ENCODE peak calls at places on chromosomes 7 and 10, in six cellular contexts. X is IMR-90, L is tibial artery, I is left ventricle myocardium inferior, Z is PC-9, E is adrenal gland. F is an unnamed sample. For H3K4me1, the result is how much of the 10 kb centered on the place peaks cover.

GRCh38 chr7:132177708-132178392 is 398.4 kb downstream of the PLXNA4 start:
- DNase-seq in E (no peak), L (no peak), Z (no peak), X (no peak), I (no peak), F (no peak)

GRCh38 chr7:117048114-117048853 is 95.0 kb downstream of the ST7 start:
- DNase-seq in E (no peak), X (no peak), L (no peak), I (no peak), Z (no peak), F (no peak)

GRCh38 chr7:132249591-132249971 is 326.7 kb downstream of the PLXNA4 start:
- DNase-seq in E (no peak), X (no peak), Z (no peak), I (no peak), L (no peak), F (peak)

GRCh38 chr10:65017523-65017922 is 1496.3 kb downstream of the REEP3 start:
- DNase-seq in E (no peak), L (no peak), I (no peak), Z (no peak), X (no peak), F (no peak)

GRCh38 chr7:5702876-5703571 is 78.4 kb downstream of the RNF216 start:
- DNase-seq in Z (peak), L (no peak), X (peak), I (peak), E (peak), F (peak)

GRCh38 chr10:48414160-48414559 is 107.7 kb downstream of the MAPK8 start:
- DNase-seq in Z (no peak), E (no peak), X (no peak), L (no peak), I (no peak), F (no peak)

GRCh38 chr10:59434463-59435326 is 72.3 kb upstream of the FAM13C start:
- DNase-seq in L (no peak), X (peak), I (no peak), Z (no peak), E (no peak), F (no peak)

GRCh38 chr7:32043688-32044087 is 26.5 kb downstream of the PDE1C start:
- DNase-seq in E (no peak), Z (no peak), I (no peak), X (peak), L (no peak), F (no peak)

GRCh38 chr7:30874656-30875317 is 36.9 kb upstream of the AQP1 start:
- DNase-seq in X (no peak), I (no peak), E (no peak), Z (no peak), L (no peak), F (peak)

GRCh38 chr7:108001759-108002725 is 919 bp downstream of the LAMB1 start:
- DNase-seq in X (peak), Z (no peak), E (no peak), I (peak), L (no peak), F (peak)

GRCh38 chr10:87861566-87861952 is 1.8 kb downstream of the KLLN start:
- DNase-seq in I (peak), L (peak), E (peak), Z (peak), X (peak), F (peak)

GRCh38 chr7:149789101-149789500 is 15.7 kb upstream of the ZNF467 start:
- DNase-seq in L (no peak), X (no peak), E (no peak), I (no peak), Z (no peak), F (no peak)

GRCh38 chr7:148983220-148984146 is 44.8 kb downstream of the PDIA4 start:
- DNase-seq in Z (peak), I (no peak), L (no peak), E (peak), X (peak), F (peak)

GRCh38 chr10:88670497-88670896 is 6.3 kb downstream of the LIPF start:
- DNase-seq in E (no peak), X (no peak), I (no peak), Z (no peak), L (no peak), F (no peak)

GRCh38 chr7:47283497-47284131 is 298.3 kb downstream of the TNS3 start:
- DNase-seq in I (no peak), X (no peak), L (no peak), E (no peak), Z (peak), F (no peak)

GRCh38 chr10:30967654-30968421 is 63.8 kb downstream of the ZNF438 start:
- DNase-seq in I (no peak), E (no peak), X (no peak), L (no peak), Z (no peak), F (no peak)

GRCh38 chr7:12607134-12607533 is 36.6 kb downstream of the SCIN start:
- DNase-seq in L (no peak), X (no peak), E (no peak), I (no peak), Z (no peak), F (no peak)

GRCh38 chr10:117004627-117005453 is at the start of gene SHTN1:
- DNase-seq in E (peak), X (peak), L (peak), I (peak), Z (peak), F (peak)

GRCh38 chr7:47142169-47142866 is 439.6 kb downstream of the TNS3 start:
- DNase-seq in L (no peak), I (no peak), Z (no peak), E (no peak), X (no peak), F (no peak)

GRCh38 chr10:49408437-49409306 is 12.8 kb upstream of the DRGX start:
- DNase-seq in E (no peak), L (no peak), Z (no peak), I (no peak), X (no peak), F (no peak)

GRCh38 chr10:101071266-101071884 is 9.6 kb downstream of the KAZALD1 start:
- DNase-seq in X (peak), I (peak), E (peak), L (no peak), Z (no peak), F (peak)

GRCh38 chr7:91005024-91005423 is 259.2 kb upstream of the FZD1 start:
- DNase-seq in E (no peak), L (no peak), X (no peak), Z (no peak), I (no peak), F (peak)

GRCh38 chr10:26438534-26439269 is 561 bp downstream of the APBB1IP start:
- DNase-seq in L (peak), X (no peak), I (peak), E (peak), Z (no peak), F (peak)

DNA sequence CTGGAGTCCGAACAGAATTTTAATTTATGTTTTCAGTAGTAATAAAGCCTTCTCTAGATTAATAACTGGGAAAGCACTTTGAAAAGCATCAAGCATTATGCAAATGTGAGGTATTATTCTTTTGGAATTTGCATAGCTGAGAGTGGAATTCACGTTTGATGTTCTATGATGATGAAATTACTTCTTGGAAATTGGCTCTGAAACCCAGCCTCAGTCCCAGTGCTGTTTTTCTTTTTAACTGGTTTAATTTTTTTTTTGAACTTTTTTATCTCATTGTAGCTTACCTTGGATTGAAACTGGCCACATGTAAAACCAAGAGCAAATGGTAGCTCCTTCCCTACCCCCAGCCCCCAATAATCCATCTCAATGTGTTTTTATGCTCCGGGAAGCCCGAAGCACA is 1.2 kb downstream of the TBXAS1 start:
- DNase-seq in E (no peak), L (no peak), Z (no peak), I (no peak), X (no peak), F (no peak)
- H3K4me3 ChIP-seq in E (peak), L (peak), Z (no peak), I (peak), X (no peak), F (peak)

GRCh38 chr10:70479161-70479531 is 579 bp downstream of the PALD1 start:
- DNase-seq in X (no peak), Z (no peak), L (no peak), E (no peak), I (no peak), F (no peak)

GRCh38 chr10:70480254-70480861 is 1.8 kb downstream of the PALD1 start:
- DNase-seq in Z (no peak), I (no peak), X (no peak), L (no peak), E (no peak), F (no peak)

GRCh38 chr10:70481105-70481504 is 2.5 kb downstream of the PALD1 start:
- DNase-seq in L (no peak), X (no peak), E (no peak), I (no peak), Z (no peak), F (no peak)

GRCh38 chr10:70478191-70479160 is at the start of gene PALD1:
- DNase-seq in I (peak), X (no peak), L (peak), E (peak), Z (peak), F (peak)

DNA sequence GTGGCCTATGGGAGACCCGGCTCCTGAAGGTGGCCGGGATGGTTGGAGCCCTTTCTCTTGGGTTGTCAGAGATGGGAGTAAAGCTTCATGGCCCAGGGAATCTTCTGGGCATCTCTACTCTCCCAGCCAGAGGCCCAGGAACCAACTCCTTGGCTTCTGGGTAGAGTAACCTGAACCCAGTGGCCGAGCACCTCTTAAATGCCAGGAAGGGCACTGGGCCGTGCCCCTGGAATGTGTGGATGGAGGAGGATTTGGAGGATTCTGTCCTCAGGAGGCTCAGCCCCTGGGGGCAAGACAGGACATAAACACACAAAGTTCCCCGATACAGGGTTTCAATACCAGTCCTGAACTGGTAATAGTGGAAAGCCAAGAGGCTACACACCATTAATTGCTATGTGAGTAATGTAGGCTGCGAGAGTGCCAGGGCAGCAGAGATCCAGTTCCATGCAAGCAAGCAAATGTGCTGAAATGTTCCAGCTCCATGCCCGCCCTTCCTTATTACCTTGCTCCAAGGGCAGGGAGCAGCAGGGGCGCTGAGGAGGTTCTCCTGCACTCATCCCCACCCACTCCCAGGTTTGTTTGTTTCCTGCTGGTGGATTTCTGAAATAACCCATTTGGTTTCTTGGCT is 1.2 kb downstream of the PALD1 start:
- DNase-seq in L (no peak), Z (no peak), X (no peak), I (no peak), E (no peak), F (peak)
- H3K4me1 ChIP-seq in L (half or more), Z (under half), X (under half), I (half or more), E (under half), F (under half)

DNA sequence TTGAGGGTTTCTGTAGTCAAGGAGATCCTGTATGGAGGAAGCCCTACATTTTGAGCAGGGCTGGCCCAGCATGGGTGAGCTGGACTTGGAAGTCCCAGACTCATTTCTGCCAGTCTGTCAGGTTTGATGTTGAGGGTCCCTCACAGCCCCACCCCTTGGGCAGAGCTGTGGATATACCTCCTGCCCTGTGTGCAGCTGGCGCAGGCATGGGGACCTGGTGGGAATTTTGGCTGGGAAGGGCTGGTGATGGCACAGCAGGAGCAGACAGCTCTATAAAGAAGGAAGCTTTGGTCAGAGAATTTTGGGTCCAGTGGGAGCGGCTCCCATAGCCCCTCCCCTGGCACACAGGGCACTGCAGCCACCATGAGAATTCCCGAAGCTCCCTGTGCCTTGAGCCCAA is 482.6 kb downstream of the RPS24 start:
- DNase-seq in E (no peak), L (no peak), I (no peak), Z (no peak), X (no peak), F (no peak)
- H3K27ac ChIP-seq in E (no peak), L (peak), I (no peak), Z (no peak), X (no peak), F (no peak)

GRCh38 chr7:1532456-1533254 is 2.2 kb downstream of the MAFK start:
- DNase-seq in X (peak), I (peak), Z (peak), E (peak), L (peak), F (peak)
- H3K4me3 ChIP-seq in X (peak), I (peak), Z (peak), E (peak), L (peak), F (peak)

DNA sequence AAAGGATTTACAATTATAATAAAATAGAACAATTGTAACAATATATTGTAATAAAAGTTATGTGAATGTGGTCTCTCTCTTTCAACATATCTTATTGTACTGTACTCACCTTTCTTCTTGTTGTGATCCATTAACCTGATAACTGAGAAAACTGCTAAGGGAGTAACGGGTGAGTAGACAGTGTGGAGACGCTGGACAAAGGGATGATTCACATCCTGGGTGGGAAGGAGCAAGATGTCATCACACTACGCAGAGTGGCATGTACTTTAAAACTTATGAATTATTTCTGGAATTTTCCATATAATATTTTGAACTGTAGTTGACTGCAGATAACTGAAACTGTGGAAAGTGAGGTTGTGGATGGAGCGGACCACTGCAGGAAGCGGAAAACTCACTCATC is 91.2 kb upstream of the PLPP4 start:
- DNase-seq in Z (no peak), E (no peak), I (no peak), X (no peak), L (no peak), F (no peak)
- H3K4me1 ChIP-seq in Z (under half), E (under half), I (under half), X (under half), L (under half), F (under half)

GRCh38 chr7:13742719-13743640 is 246.5 kb downstream of the ETV1 start:
- DNase-seq in Z (peak), I (no peak), L (no peak), X (peak), E (peak), F (no peak)
- H3K27ac ChIP-seq in Z (no peak), I (peak), L (no peak), X (no peak), E (no peak), F (no peak)

DNA sequence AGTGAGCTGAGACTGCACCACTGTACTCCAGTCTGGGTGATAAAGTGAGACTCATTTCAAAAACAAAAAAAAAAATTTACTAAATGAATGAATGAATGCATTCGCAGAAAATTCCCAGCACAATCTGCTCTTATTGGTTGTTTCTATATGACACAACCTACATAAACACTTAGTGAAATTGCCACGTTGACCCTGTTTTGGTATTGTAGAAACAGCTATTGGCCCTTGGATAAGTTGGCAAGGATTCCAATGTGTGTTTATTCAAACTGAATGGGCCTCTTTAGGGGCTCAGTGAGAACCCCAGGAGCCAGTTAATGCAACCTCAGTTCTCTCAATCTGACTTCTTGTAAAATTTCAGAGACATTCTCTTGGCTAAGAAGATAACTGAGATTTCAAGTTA is 66.0 kb downstream of the HHEX start:
- DNase-seq in I (no peak), E (no peak), Z (no peak), L (no peak), X (no peak), F (no peak)
- H3K4me3 ChIP-seq in I (no peak), E (no peak), Z (no peak), L (no peak), X (no peak), F (no peak)

DNA sequence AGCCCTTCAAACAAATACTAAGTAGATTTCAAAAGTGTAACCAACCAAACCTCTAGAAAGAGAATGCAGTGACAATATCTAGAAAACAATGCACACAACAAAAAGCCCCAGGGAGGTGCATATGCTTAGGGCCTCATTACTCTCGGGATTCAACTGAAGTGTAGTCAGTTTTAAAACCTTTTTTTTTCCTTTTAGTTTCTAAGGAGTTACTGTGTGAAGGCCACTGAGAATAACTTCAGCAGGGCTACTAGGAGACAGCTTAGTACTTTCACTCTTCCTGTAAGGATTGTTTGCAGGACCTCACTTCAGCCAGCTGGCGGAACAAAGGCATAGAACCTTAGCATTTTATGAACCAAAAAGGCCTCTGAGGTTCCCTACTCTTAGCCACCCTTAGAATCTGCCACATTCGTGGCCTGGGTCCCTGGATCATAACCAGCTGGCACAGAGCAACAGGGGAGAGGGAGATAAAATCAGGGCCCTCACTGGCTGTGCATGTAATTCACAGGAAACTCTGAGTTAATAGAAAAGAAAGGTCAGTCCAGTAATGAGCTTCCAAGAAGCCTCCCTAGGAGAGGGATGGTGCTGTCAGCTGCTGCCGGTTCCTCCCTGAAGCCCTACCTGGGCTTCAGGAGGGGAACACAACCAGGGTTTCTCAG is 3.6 kb downstream of the VOPP1 start:
- DNase-seq in L (no peak), X (peak), I (no peak), Z (no peak), E (no peak), F (no peak)
- H3K4me1 ChIP-seq in L (half or more), X (under half), I (half or more), Z (half or more), E (under half), F (under half)

GRCh38 chr10:27513451-27514191 is 9.5 kb downstream of the RAB18 start:
- DNase-seq in X (peak), Z (no peak), I (no peak), L (no peak), E (no peak), F (no peak)

GRCh38 chr10:27518261-27518660 is 14.2 kb downstream of the RAB18 start:
- DNase-seq in E (no peak), X (no peak), L (no peak), Z (no peak), I (no peak), F (no peak)

GRCh38 chr10:27514243-27514642 is 10.1 kb downstream of the RAB18 start:
- DNase-seq in I (no peak), Z (no peak), L (no peak), E (no peak), X (no peak), F (no peak)

DNA sequence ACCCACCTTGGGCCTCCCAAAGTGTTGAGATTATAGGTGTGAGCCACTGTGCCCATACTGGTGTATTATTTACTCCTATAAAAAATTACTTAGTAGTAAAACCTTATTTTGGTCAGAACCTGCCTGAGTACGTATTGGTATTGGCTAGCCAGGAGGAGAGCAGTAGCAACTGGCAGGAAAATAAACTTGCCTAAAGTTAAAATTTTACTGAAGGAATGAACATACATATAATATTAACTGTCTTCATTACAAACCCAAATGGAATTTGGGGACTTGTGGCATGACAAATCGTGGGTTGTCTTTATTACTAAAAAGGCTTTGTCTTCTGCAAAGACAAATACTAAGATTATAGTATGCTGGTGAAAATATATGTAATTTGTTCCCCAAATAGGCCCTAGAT is 8.4 kb downstream of the RAB18 start:
- DNase-seq in L (no peak), X (peak), Z (no peak), E (no peak), I (no peak), F (no peak)
- H3K27ac ChIP-seq in L (no peak), X (no peak), Z (no peak), E (no peak), I (no peak), F (no peak)

F was measured in right cardiac atrium.